ENCODE peak calls at places on chromosomes 5 and 9, in ten cellular contexts. One of them, this sample, is unnamed.

GRCh38 chr9:136732446-136733178 is 10.1 kb downstream of the LCN10 start:
- DNase-seq in fibroblast of pulmonary artery: no peak
- DNase-seq in Calu3: no peak
- DNase-seq in IMR-90: no peak
- DNase-seq in left lung: peak; percentile 64
- DNase-seq in B cell: no peak
- DNase-seq in left ventricle myocardium inferior: no peak
- DNase-seq in WTC11: no peak
- DNase-seq in astrocyte: no peak
- DNase-seq in lower lobe of right lung: no peak
- DNase-seq in this sample: no peak

GRCh38 chr5:65209341-65209740 is 272.4 kb downstream of the ADAMTS6 start:
- DNase-seq in fibroblast of pulmonary artery: peak; percentile 86
- DNase-seq in Calu3: no peak
- DNase-seq in IMR-90: peak; percentile 96
- DNase-seq in left lung: no peak
- DNase-seq in B cell: no peak
- DNase-seq in left ventricle myocardium inferior: no peak
- DNase-seq in WTC11: no peak
- DNase-seq in astrocyte: peak; percentile 95
- DNase-seq in lower lobe of right lung: no peak
- DNase-seq in this sample: peak; percentile 86

GRCh38 chr5:126438267-126438666 is 15.1 kb downstream of the GRAMD2B start:
- DNase-seq in fibroblast of pulmonary artery: no peak
- DNase-seq in Calu3: no peak
- DNase-seq in IMR-90: no peak
- DNase-seq in left lung: no peak
- DNase-seq in B cell: no peak
- DNase-seq in left ventricle myocardium inferior: no peak
- DNase-seq in WTC11: no peak
- DNase-seq in astrocyte: no peak
- DNase-seq in lower lobe of right lung: no peak
- DNase-seq in this sample: no peak

GRCh38 chr5:179343021-179343781 is 2.1 kb downstream of the ADAMTS2 start:
- DNase-seq in fibroblast of pulmonary artery: no peak
- DNase-seq in Calu3: no peak
- DNase-seq in IMR-90: no peak
- DNase-seq in left lung: peak; percentile 61
- DNase-seq in B cell: no peak
- DNase-seq in left ventricle myocardium inferior: no peak
- DNase-seq in WTC11: peak; percentile 33
- DNase-seq in astrocyte: no peak
- DNase-seq in lower lobe of right lung: peak; percentile 35
- DNase-seq in this sample: no peak

GRCh38 chr5:137492321-137492720 is 6.8 kb downstream of the SPOCK1 start:
- DNase-seq in fibroblast of pulmonary artery: peak; percentile 29
- DNase-seq in Calu3: no peak
- DNase-seq in IMR-90: peak; percentile 77
- DNase-seq in left lung: no peak
- DNase-seq in B cell: no peak
- DNase-seq in left ventricle myocardium inferior: no peak
- DNase-seq in WTC11: no peak
- DNase-seq in astrocyte: peak; percentile 98
- DNase-seq in lower lobe of right lung: no peak
- DNase-seq in this sample: peak; percentile 45

GRCh38 chr9:99235874-99236627 is 14.0 kb downstream of the SEC61B start:
- DNase-seq in fibroblast of pulmonary artery: no peak
- DNase-seq in Calu3: no peak
- DNase-seq in IMR-90: no peak
- DNase-seq in left lung: no peak
- DNase-seq in B cell: peak; percentile 84
- DNase-seq in left ventricle myocardium inferior: no peak
- DNase-seq in WTC11: no peak
- DNase-seq in astrocyte: no peak
- DNase-seq in lower lobe of right lung: no peak
- DNase-seq in this sample: no peak

GRCh38 chr5:36877667-36878420 is 1.3 kb downstream of the NIPBL start:
- DNase-seq in fibroblast of pulmonary artery: peak; percentile 44
- DNase-seq in Calu3: no peak
- DNase-seq in IMR-90: peak; percentile 37
- DNase-seq in left lung: no peak
- DNase-seq in B cell: no peak
- DNase-seq in left ventricle myocardium inferior: no peak
- DNase-seq in WTC11: no peak
- DNase-seq in astrocyte: peak; percentile 48
- DNase-seq in lower lobe of right lung: no peak
- DNase-seq in this sample: peak; percentile 52

GRCh38 chr5:139776856-139777255 is 18.8 kb upstream of the PSD2 start:
- DNase-seq in fibroblast of pulmonary artery: no peak
- DNase-seq in Calu3: no peak
- DNase-seq in IMR-90: no peak
- DNase-seq in left lung: no peak
- DNase-seq in B cell: no peak
- DNase-seq in left ventricle myocardium inferior: no peak
- DNase-seq in WTC11: no peak
- DNase-seq in astrocyte: no peak
- DNase-seq in lower lobe of right lung: no peak
- DNase-seq in this sample: no peak

GRCh38 chr5:42680035-42680434 is 76.6 kb upstream of the CCDC152 start:
- DNase-seq in fibroblast of pulmonary artery: no peak
- DNase-seq in Calu3: no peak
- DNase-seq in IMR-90: no peak
- DNase-seq in left lung: no peak
- DNase-seq in B cell: no peak
- DNase-seq in left ventricle myocardium inferior: no peak
- DNase-seq in WTC11: no peak
- DNase-seq in astrocyte: no peak
- DNase-seq in lower lobe of right lung: no peak
- DNase-seq in this sample: no peak

GRCh38 chr9:22817181-22817580 is 370.6 kb downstream of the DMRTA1 start:
- DNase-seq in fibroblast of pulmonary artery: no peak
- DNase-seq in Calu3: no peak
- DNase-seq in IMR-90: peak; percentile 71
- DNase-seq in left lung: no peak
- DNase-seq in B cell: no peak
- DNase-seq in left ventricle myocardium inferior: no peak
- DNase-seq in WTC11: no peak
- DNase-seq in astrocyte: peak; percentile 66
- DNase-seq in lower lobe of right lung: no peak
- DNase-seq in this sample: peak; percentile 4

GRCh38 chr9:109424618-109425017 is 73.5 kb downstream of the PTPN3 start:
- DNase-seq in fibroblast of pulmonary artery: no peak
- DNase-seq in Calu3: no peak
- DNase-seq in IMR-90: no peak
- DNase-seq in left lung: no peak
- DNase-seq in B cell: no peak
- DNase-seq in left ventricle myocardium inferior: no peak
- DNase-seq in WTC11: no peak
- DNase-seq in astrocyte: no peak
- DNase-seq in lower lobe of right lung: no peak
- DNase-seq in this sample: no peak

DNA sequence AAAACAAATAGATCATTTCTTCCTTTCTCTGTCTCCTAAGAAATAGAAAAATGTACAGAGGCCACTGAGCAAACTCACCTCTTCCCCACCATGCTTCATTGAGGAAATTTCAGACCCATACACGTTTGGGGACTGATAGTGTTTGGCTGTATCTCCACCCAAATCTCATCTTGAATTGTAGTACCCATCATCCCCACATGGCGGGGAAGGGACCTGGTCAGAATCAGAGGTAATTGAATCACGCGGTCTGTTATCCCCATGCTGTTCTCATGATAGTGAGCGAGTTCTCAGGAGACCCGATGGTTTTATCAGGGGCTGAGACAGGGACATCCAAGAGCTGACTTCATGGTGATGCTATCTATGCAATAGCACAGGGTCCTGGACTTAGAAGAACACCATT is 1655.8 kb downstream of the MAT2B start:
- DNase-seq in fibroblast of pulmonary artery: no peak
- DNase-seq in Calu3: no peak
- DNase-seq in IMR-90: no peak
- DNase-seq in left lung: no peak
- DNase-seq in B cell: no peak
- DNase-seq in left ventricle myocardium inferior: no peak
- DNase-seq in WTC11: peak; percentile 45
- DNase-seq in astrocyte: no peak
- DNase-seq in lower lobe of right lung: no peak
- DNase-seq in this sample: no peak
- TF ChIP-seq CTCF in fibroblast of pulmonary artery: no peak
- TF ChIP-seq CTCF in Calu3: no peak
- TF ChIP-seq CTCF in IMR-90: no peak
- TF ChIP-seq CTCF in left lung: no peak
- TF ChIP-seq CTCF in B cell: no peak
- TF ChIP-seq CTCF in left ventricle myocardium inferior: no peak
- TF ChIP-seq CTCF in WTC11: peak; percentile 43
- TF ChIP-seq CTCF in astrocyte: no peak
- TF ChIP-seq CTCF in lower lobe of right lung: peak; percentile 9
- TF ChIP-seq CTCF in this sample: peak; percentile 21

DNA sequence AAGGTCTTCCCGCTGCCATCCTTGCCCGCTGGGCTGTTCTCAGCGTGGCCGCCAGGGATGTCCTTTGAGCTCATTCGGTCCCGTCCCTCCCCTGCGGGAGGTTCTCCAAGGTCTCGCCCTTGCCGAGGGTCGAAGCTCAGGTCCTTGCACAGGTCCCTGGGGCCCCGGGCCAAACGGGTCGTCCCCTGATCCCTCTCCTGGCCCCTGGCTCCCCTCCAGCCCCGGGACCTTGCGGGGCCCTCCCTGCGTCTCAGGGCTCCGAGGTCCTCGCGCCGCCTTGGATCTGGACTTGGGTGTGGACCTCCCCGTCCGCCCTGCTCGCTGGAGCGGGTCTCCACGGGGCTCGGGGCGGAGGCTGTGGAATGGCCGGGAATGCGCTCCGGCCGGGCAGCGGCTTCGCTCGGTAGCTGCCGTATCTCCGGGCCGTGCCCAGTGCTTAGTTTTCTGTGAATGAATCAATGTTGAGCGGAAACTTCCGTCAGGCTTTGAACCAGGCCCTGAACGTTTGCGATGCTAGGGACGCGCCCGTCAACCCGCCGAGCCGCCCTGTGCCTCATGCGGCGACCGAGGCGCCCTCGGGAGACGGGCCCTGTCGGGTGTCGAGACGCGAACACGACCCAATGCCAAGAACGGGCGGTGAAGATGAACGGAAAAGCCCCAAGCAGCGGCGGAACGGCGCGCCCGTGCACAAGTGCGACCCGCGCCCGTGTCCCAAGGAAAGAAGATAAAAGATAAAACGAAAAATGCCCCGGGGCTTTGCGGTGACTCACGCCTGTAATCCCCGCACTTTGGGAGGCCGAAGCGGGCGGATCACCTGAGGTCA is 779 bp downstream of the RNU6ATAC start:
- DNase-seq in fibroblast of pulmonary artery: peak; percentile 46
- DNase-seq in Calu3: peak; percentile 52
- DNase-seq in IMR-90: peak; percentile 22
- DNase-seq in left lung: peak; percentile 91
- DNase-seq in B cell: peak; percentile 68
- DNase-seq in left ventricle myocardium inferior: peak; percentile 70
- DNase-seq in WTC11: peak; percentile 65
- DNase-seq in astrocyte: peak; percentile 43
- DNase-seq in lower lobe of right lung: peak; percentile 82
- DNase-seq in this sample: peak; percentile 54
- TF ChIP-seq CTCF in fibroblast of pulmonary artery: peak; percentile 38
- TF ChIP-seq CTCF in Calu3: peak; percentile 10
- TF ChIP-seq CTCF in IMR-90: no peak
- TF ChIP-seq CTCF in left lung: peak; percentile 65
- TF ChIP-seq CTCF in B cell: peak; percentile 55
- TF ChIP-seq CTCF in left ventricle myocardium inferior: peak; percentile 63
- TF ChIP-seq CTCF in WTC11: no peak
- TF ChIP-seq CTCF in astrocyte: peak; percentile 20
- TF ChIP-seq CTCF in lower lobe of right lung: peak; percentile 53
- TF ChIP-seq CTCF in this sample: peak; percentile 46

DNA sequence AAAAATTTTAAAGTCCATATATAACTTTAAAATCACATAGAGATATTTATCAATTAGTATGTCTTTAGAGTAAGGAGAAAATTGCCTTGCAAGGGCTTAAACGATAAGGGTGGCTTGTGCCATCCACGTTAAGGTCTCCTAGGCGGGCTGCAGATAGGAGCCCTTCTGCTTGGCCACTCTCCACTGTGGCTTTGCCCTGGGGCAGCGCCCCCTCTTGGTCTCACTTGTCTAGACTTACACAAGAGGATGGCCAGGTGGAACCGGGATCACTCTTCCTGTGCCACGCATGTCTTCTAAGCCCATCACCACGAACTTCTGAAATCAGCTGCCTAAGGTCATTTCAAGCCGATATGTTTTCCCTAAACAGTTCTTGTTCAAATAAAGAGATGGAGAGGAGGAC is 2.9 kb downstream of the FPGS start:
- DNase-seq in fibroblast of pulmonary artery: peak; percentile 42
- DNase-seq in Calu3: peak; percentile 25
- DNase-seq in IMR-90: no peak
- DNase-seq in left lung: no peak
- DNase-seq in B cell: no peak
- DNase-seq in left ventricle myocardium inferior: no peak
- DNase-seq in WTC11: peak; percentile 88
- DNase-seq in astrocyte: no peak
- DNase-seq in lower lobe of right lung: peak; percentile 52
- DNase-seq in this sample: peak; percentile 49
- TF ChIP-seq CTCF in fibroblast of pulmonary artery: peak; percentile 51
- TF ChIP-seq CTCF in Calu3: no peak
- TF ChIP-seq CTCF in IMR-90: peak; percentile 38
- TF ChIP-seq CTCF in left lung: peak; percentile 9
- TF ChIP-seq CTCF in B cell: peak; percentile 34
- TF ChIP-seq CTCF in left ventricle myocardium inferior: peak; percentile 34
- TF ChIP-seq CTCF in WTC11: no peak
- TF ChIP-seq CTCF in astrocyte: peak; percentile 36
- TF ChIP-seq CTCF in lower lobe of right lung: peak; percentile 35
- TF ChIP-seq CTCF in this sample: peak; percentile 68

DNA sequence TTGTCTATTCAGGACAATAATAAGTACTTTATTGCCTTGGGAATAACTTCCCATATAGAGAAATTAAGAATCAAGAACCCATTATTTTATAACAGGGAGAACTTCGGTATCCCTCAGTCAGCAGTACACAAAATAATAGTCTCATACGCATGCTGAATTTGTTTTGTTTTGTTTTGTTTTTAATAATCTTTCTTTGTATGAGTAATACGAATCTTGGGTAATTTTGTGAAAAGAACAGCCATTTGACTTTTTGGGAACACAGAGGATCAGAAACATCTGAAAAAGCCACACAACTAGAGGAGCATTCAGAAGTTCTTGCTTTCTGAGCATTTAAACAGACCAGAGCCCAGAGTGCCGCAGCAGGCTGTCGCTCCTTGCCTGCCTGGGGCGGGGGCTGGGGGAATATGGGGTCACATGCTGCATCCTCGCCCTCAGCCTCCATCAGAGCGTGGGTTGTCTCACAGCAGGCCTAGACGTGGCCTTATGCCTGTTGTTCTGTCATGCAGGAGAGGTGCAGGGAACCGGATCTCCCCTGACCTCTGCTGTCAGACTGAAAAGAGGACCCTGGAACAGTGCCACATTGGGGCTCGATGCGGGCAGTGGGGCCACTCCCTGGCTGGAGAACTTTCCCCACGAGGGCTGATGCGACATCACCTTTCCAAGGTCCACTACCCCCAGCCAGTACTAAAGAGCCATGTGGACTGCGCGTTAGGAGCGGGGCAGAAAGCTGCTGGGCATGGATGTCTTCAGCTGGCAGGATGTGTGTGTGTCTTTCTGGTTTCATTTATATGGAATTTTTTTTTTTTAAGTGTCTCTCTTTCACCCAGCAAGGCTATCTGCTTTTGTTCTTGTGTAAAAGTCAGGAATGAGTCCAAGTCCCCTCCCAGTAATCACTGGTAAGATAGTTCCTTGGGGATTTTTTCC is 133.4 kb upstream of the OTULINL start:
- DNase-seq in fibroblast of pulmonary artery: peak; percentile 78
- DNase-seq in Calu3: no peak
- DNase-seq in IMR-90: no peak
- DNase-seq in left lung: no peak
- DNase-seq in B cell: no peak
- DNase-seq in left ventricle myocardium inferior: peak; percentile 29
- DNase-seq in WTC11: no peak
- DNase-seq in astrocyte: peak; percentile 59
- DNase-seq in lower lobe of right lung: no peak
- DNase-seq in this sample: peak; percentile 79
- TF ChIP-seq CTCF in fibroblast of pulmonary artery: no peak
- TF ChIP-seq CTCF in Calu3: no peak
- TF ChIP-seq CTCF in IMR-90: no peak
- TF ChIP-seq CTCF in left lung: no peak
- TF ChIP-seq CTCF in B cell: no peak
- TF ChIP-seq CTCF in left ventricle myocardium inferior: no peak
- TF ChIP-seq CTCF in WTC11: no peak
- TF ChIP-seq CTCF in astrocyte: no peak
- TF ChIP-seq CTCF in lower lobe of right lung: no peak
- TF ChIP-seq CTCF in this sample: no peak

This sample was measured in choroid plexus epithelial cell.